ENCODE peak calls at places on chromosomes 4 and X, in seven cellular contexts. I is SK-N-SH, J is K562, W is HCT116, M is GM12878, D is H1, F is HepG2. T is an unnamed sample.

GRCh38 chrX:65697915-65698796 is 30.7 kb downstream of the MSN start:
- DNase-seq in I (no peak), J (peak), W (no peak), M (peak), D (no peak), F (no peak), T (no peak)

GRCh38 chr4:67332627-67333026 is 212.7 kb downstream of the CENPC start:
- DNase-seq in I (peak), J (peak), W (no peak), M (no peak), D (no peak), F (peak), T (peak)

GRCh38 chrX:151981129-151981528 is 6.7 kb upstream of the GABRE start:
- DNase-seq in I (no peak), J (no peak), W (no peak), M (no peak), D (no peak), F (no peak), T (no peak)

GRCh38 chr4:55087016-55087929 is 38.1 kb downstream of the KDR start:
- DNase-seq in I (peak), J (no peak), W (no peak), M (no peak), D (no peak), F (no peak), T (no peak)

GRCh38 chr4:20506827-20507226 is 193.4 kb upstream of the PACRGL start:
- DNase-seq in I (no peak), J (no peak), W (no peak), M (no peak), D (no peak), F (no peak), T (no peak)

GRCh38 chrX:47420967-47421366 is 50.6 kb downstream of the ZNF157 start:
- DNase-seq in I (no peak), J (no peak), W (no peak), M (no peak), D (no peak), F (no peak), T (no peak)

GRCh38 chr4:69881173-69881773 is 21.3 kb upstream of the SULT1E1 start:
- DNase-seq in I (peak), J (peak), W (peak), M (no peak), D (no peak), F (peak), T (peak)

GRCh38 chrX:45843518-45843917 is 642.8 kb upstream of the DIPK2B start:
- DNase-seq in I (no peak), J (no peak), W (no peak), M (no peak), D (no peak), F (no peak), T (peak)

GRCh38 chrX:23821847-23822246 is 38.9 kb downstream of the SAT1 start:
- DNase-seq in I (no peak), J (no peak), W (no peak), M (no peak), D (no peak), F (no peak), T (no peak)

GRCh38 chr4:7298601-7299000 is 106.3 kb downstream of the SORCS2 start:
- DNase-seq in I (no peak), J (no peak), W (no peak), M (no peak), D (no peak), F (no peak), T (no peak)
- TF ChIP-seq JUND in I (no peak), J (no peak), W (no peak), M (no peak), D (no peak), F (no peak), T (no peak)

GRCh38 chr4:183257808-183258207 is 62.3 kb downstream of the CLDN22 start:
- DNase-seq in I (no peak), J (no peak), W (no peak), M (no peak), D (no peak), F (no peak), T (no peak)
- TF ChIP-seq JUND in I (no peak), J (no peak), W (no peak), M (no peak), D (no peak), F (no peak), T (no peak)

DNA sequence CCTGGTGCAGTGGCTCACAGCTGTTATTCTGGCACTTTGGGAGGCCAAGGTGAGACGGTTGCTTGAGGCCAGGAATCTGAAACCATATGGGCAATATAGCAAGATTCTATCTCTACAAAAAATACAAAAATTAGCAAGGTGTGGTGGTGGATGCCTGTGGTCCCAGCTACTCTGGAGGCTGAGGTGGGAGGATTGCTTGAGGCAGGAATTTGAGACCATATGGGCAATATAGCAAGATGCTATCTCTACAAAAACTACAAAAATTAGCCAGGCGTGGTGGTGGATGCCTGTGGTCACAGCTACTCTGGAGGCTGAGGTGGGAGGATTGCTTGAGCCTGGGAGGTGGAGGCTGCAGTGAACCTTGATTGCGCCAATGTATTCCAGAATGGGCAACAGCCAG is 2.3 kb downstream of the ADGRG4 start:
- DNase-seq in I (no peak), J (no peak), W (no peak), M (no peak), D (no peak), F (no peak), T (no peak)
- TF ChIP-seq JUND in I (no peak), J (no peak), W (no peak), M (no peak), D (no peak), F (no peak), T (no peak)

GRCh38 chrX:148580016-148580415 is 79.6 kb downstream of the AFF2 start:
- DNase-seq in I (no peak), J (no peak), W (no peak), M (no peak), D (no peak), F (no peak), T (no peak)

GRCh38 chrX:148577711-148578110 is 77.3 kb downstream of the AFF2 start:
- DNase-seq in I (no peak), J (no peak), W (no peak), M (no peak), D (no peak), F (no peak), T (no peak)

DNA sequence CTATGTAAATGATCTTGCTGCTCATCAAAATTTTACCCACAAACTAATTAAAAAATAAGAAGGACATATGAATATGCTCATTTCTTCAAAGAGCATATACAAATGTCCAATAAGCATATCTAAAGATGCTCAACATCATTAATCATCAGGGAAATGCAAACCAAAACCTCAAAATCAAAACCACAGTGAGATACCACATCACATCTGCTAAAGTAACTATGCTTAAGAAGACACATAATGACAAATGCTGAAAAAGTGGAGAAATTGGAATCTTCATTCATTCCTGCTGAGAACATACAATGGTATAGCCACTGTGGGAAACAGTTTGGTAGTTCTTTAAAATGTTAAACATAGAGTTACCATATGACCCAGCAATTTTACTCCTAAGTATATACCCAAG is 81.9 kb downstream of the AFF2 start:
- DNase-seq in I (no peak), J (no peak), W (no peak), M (no peak), D (no peak), F (no peak), T (no peak)
- TF ChIP-seq JUND in I (no peak), J (no peak), W (no peak), M (no peak), D (no peak), F (no peak), T (no peak)

DNA sequence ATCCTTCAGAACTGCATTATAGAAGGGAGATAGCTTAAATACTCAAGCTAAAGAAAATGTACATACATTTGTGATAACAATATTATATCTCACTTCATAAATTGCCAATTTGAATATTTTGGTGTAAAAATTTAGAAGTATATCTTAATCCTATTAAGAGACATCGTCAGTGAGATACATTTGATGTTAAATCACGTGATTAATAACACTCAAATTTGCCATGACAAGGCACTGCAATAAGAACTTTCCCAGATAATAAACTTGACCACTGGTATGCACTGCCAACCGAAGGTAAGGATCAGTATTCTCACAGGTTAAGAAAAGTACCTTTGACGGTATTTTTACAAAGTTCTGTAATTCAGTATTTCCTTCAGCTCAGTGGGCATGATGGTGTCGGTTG is 764.7 kb upstream of the FRG1 start:
- DNase-seq in I (no peak), J (no peak), W (no peak), M (no peak), D (no peak), F (no peak), T (no peak)
- TF ChIP-seq JUND in I (no peak), J (no peak), W (no peak), M (no peak), D (no peak), F (no peak), T (no peak)

DNA sequence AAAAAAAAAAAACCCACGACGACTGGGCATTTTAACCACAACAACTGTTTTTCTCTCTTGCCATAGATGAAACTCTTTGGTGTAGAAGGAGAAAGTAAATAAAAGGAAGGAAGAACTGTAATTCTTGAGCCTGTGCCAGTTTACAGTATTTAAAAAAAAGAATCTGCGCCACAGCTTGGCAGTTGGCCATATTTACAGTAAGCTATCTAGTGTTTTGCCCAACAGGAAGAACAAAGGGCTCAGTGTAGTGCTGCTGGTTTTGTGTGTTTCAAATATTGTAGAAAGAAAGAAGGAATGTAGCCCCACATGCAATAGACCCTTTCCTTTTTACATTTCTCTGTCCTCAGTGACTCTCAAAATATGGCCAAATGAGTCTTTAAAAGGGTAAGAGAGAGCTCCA is 66.1 kb downstream of the NR3C2 start:
- DNase-seq in I (peak), J (no peak), W (peak), M (no peak), D (no peak), F (peak), T (peak)
- TF ChIP-seq JUND in I (no peak), J (no peak), W (no peak), M (no peak), D (no peak), F (no peak), T (no peak)

GRCh38 chr4:156778606-156779005 is 193.0 kb downstream of the PDGFC start:
- DNase-seq in I (no peak), J (no peak), W (no peak), M (no peak), D (no peak), F (peak), T (peak)
- TF ChIP-seq JUND in I (no peak), J (no peak), W (no peak), M (no peak), D (no peak), F (no peak), T (no peak)

DNA sequence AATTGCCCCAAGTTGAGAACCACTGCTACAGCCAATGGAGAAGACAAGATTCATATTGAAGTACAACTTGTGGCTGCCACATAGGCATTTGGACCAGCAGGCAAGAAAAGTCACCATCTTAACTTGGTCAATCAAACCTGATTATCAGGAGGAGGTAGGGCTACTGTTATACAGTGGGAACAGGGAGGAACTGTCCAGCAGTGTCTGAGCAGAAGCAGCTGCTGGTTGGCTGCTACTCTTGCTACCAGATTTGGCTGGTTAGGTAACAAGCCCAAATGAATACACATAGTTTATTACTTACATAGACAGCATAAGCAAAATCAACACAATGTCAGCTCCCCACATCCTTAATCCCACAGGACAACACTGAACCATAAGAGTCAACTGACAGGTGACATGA is 39.4 kb downstream of the ATP1B4 start:
- DNase-seq in I (no peak), J (no peak), W (no peak), M (no peak), D (no peak), F (no peak), T (peak)
- TF ChIP-seq JUND in I (no peak), J (no peak), W (no peak), M (no peak), D (no peak), F (no peak), T (no peak)